ENCODE peak calls at places on chromosomes 11 and 22, in four cellular contexts. L is stomach, M is ovary, P is colonic mucosa. R is an unnamed sample.

GRCh38 chr11:14275081-14275480 is 83.9 kb downstream of the RRAS2 start:
- DNase-seq in P (no peak), L (no peak), M (no peak), R (no peak)

GRCh38 chr22:33539902-33540751 is 380.1 kb downstream of the LARGE1 start:
- DNase-seq in L (peak; percentile 86), M (peak; percentile 81), P (peak; percentile 74), R (peak; percentile 49)

GRCh38 chr11:132848336-132848735 is 684.0 kb downstream of the OPCML start:
- DNase-seq in P (no peak), M (no peak), L (no peak), R (no peak)

GRCh38 chr11:130050272-130050671 is 19.4 kb upstream of the APLP2 start:
- DNase-seq in L (no peak), M (no peak), P (no peak), R (no peak)

GRCh38 chr11:95514386-95515145 is 275.0 kb downstream of the FAM76B start:
- DNase-seq in L (no peak), P (no peak), M (no peak), R (no peak)

GRCh38 chr22:40982482-40983385 is 31.6 kb downstream of the RBX1 start:
- DNase-seq in M (no peak), P (no peak), L (no peak), R (no peak)

GRCh38 chr11:128465946-128466688 is 121.2 kb downstream of the ETS1 start:
- DNase-seq in M (no peak), P (no peak), L (no peak), R (peak; percentile 59)

GRCh38 chr11:134181707-134182106 is 42.1 kb downstream of the NCAPD3 start:
- DNase-seq in P (no peak), L (no peak), M (no peak), R (no peak)

GRCh38 chr11:3213659-3214419 is 4.8 kb downstream of the MRGPRG start:
- DNase-seq in M (no peak), L (no peak), P (no peak), R (no peak)

GRCh38 chr11:66467034-66467659 is 442 bp downstream of the PELI3 start:
- DNase-seq in P (peak; percentile 30), M (no peak), L (peak; percentile 48), R (peak; percentile 49)

GRCh38 chr11:581752-582151 is 5.5 kb downstream of the PHRF1 start:
- DNase-seq in M (no peak), P (no peak), L (no peak), R (no peak)

GRCh38 chr11:132821027-132821426 is 711.3 kb downstream of the OPCML start:
- DNase-seq in M (no peak), P (no peak), L (no peak), R (no peak)

GRCh38 chr11:48006301-48006992 is 26.1 kb downstream of the PTPRJ start:
- DNase-seq in M (no peak), L (no peak), P (no peak), R (no peak)

GRCh38 chr11:101010899-101011298 is 118.7 kb downstream of the PGR start:
- DNase-seq in L (no peak), M (no peak), P (no peak), R (no peak)

GRCh38 chr11:134987223-134987768 is 575.3 kb upstream of the B3GAT1 start:
- DNase-seq in L (no peak), P (no peak), M (no peak), R (no peak)

GRCh38 chr22:45096256-45096907 is 67.3 kb upstream of the NUP50 start:
- DNase-seq in L (peak; percentile 58), M (peak; percentile 23), P (peak; percentile 65), R (peak; percentile 40)

GRCh38 chr22:38694049-38694448 is 6.7 kb downstream of the JOSD1 start:
- DNase-seq in L (no peak), P (peak; percentile 70), M (no peak), R (no peak)

GRCh38 chr11:68338041-68338800 is 25.8 kb downstream of the LRP5 start:
- DNase-seq in M (no peak), P (no peak), L (no peak), R (no peak)

GRCh38 chr11:68535098-68535497 is 74.5 kb downstream of the PPP6R3 start:
- DNase-seq in P (no peak), M (no peak), L (no peak), R (no peak)

GRCh38 chr11:47499614-47500013 is 50.7 kb upstream of the RAPSN start:
- DNase-seq in M (no peak), L (no peak), P (no peak), R (no peak)

GRCh38 chr22:29750029-29750428 is 16.8 kb downstream of the ZMAT5 start:
- DNase-seq in L (no peak), M (no peak), P (no peak), R (no peak)
- H3K4me1 ChIP-seq in L (no peaks in the 10 kb centered on the region), M (no peaks in the 10 kb centered on the region), P (no peaks in the 10 kb centered on the region), R (no peaks in the 10 kb centered on the region)

GRCh38 chr22:19130959-19131684 is at the start of gene TSSK2:
- DNase-seq in M (no peak), L (no peak), P (no peak), R (no peak)
- H3K4me1 ChIP-seq in M (no peaks in the 10 kb centered on the region), L (no peaks in the 10 kb centered on the region), P (no peaks in the 10 kb centered on the region), R (no peaks in the 10 kb centered on the region)

DNA sequence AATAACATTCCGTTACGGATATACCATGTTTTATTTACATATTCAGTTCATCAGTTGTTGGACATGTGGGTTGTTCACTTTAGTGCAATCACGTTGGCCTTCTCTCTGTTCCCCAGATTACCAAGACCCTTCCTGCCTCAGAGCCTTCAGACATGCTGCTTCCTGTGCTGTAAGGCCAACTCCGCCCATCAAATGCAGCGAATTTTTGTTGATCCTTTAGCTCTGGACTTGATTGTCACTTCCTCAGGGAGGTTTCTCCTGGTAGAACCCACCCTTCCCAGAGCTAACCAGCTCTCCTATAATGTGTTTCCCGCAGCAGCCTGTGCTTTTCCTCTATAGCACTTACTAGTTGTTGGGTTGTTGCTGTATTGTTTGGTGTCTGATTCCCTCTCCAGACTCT is 39.4 kb downstream of the SWAP70 start:
- DNase-seq in L (no peak), M (no peak), P (no peak), R (peak; percentile 39)
- H3K4me1 ChIP-seq in L (peaks cover 5% of the 10 kb centered on the region), M (peaks cover 5% of the 10 kb centered on the region), P (peaks cover 11% of the 10 kb centered on the region), R (peaks cover 45% of the 10 kb centered on the region)

GRCh38 chr11:72776844-72777754 is 16.7 kb downstream of the STARD10 start:
- DNase-seq in L (peak; percentile 72), P (peak; percentile 49), M (no peak), R (peak; percentile 51)

GRCh38 chr11:72775288-72776110 is 18.3 kb downstream of the STARD10 start:
- DNase-seq in L (no peak), P (peak; percentile 23), M (no peak), R (no peak)

GRCh38 chr11:72777755-72778278 is 16.0 kb downstream of the STARD10 start:
- DNase-seq in M (no peak), P (peak; percentile 65), L (peak; percentile 66), R (no peak)

GRCh38 chr11:72774499-72774898 is 19.3 kb downstream of the STARD10 start:
- DNase-seq in L (no peak), P (peak; percentile 20), M (no peak), R (no peak)

DNA sequence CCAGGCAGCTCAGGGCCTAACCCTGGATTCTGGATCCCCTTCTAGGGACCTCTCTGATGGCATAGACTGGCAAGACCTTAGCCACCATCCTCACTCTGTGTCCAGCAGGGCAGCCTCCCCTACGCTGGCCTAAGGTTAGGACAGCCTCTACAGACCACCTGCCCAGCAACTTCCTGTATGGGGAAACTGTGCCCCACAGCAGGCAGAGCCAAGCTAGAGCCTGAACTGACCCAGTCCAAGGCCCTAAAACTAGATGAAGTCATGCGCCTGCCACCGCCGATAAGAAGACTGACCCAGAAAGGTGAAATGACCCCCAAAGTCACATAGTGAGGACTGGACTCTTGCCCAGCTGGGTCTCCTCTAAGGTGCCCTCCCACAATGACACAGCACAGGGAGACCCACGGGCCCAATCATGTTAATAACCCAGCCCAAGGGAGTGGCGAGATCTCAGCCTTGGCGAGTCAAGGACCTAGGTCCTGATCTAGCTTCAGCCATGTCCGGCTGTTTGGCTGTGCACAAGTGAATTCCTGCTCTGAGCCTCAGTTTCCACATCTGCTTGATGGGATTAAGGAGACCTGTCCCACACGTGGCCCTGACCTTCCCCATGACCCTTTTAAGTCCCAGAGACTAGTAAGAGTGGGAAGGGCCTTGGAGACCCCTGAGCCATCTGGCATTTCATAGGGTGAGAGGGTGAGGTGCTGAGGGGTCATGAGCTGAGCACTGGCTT is 17.6 kb downstream of the STARD10 start:
- DNase-seq in M (no peak), L (peak; percentile 69), P (no peak), R (no peak)
- H3K4me1 ChIP-seq in M (peaks cover 7% of the 10 kb centered on the region), L (peaks cover 75% of the 10 kb centered on the region), P (peaks cover 32% of the 10 kb centered on the region), R (peaks cover 47% of the 10 kb centered on the region)

DNA sequence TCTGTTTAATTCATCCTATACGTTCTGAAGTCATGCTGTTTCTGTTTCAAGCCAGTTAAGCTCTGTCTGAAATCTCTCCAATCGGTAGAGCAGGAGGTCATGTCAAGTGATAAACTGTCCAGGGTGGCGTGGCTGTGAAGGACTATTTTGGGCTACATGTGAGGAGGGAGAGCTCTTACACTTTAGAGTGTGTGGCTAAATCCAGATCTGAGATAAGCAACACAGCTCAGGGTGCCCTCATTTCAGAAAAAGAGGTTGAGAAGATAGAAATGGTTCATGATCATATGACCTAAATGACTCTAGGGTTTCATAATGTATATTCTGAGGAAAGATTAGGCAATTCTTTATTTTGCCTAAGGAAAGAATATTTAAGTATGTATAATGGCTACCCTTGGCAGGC is 8.4 kb downstream of the BLID start:
- DNase-seq in P (no peak), M (no peak), L (no peak), R (no peak)
- H3K4me1 ChIP-seq in P (no peaks in the 10 kb centered on the region), M (peaks cover 1% of the 10 kb centered on the region), L (no peaks in the 10 kb centered on the region), R (peaks cover 31% of the 10 kb centered on the region)

GRCh38 chr11:44978279-44978960 is 27.7 kb upstream of the TP53I11 start:
- DNase-seq in P (no peak), L (no peak), M (no peak), R (no peak)
- H3K4me1 ChIP-seq in P (peaks cover 16% of the 10 kb centered on the region), L (peaks cover 42% of the 10 kb centered on the region), M (no peaks in the 10 kb centered on the region), R (peaks cover 15% of the 10 kb centered on the region)

GRCh38 chr11:111731839-111732238 is 34.4 kb downstream of the PPP2R1B start:
- DNase-seq in P (no peak), L (no peak), M (no peak), R (no peak)
- H3K4me1 ChIP-seq in P (no peaks in the 10 kb centered on the region), L (peaks cover 66% of the 10 kb centered on the region), M (peaks cover 57% of the 10 kb centered on the region), R (peaks cover 67% of the 10 kb centered on the region)